ENCODE peak calls at places on chromosome 16, in five cellular contexts. R is astrocyte of the spinal cord, V is stomach, O is fibroblast of mammary gland, A is small intestine. G is an unnamed sample.
A peak's percentile ranks its signal among the peaks of the same experiment; 100 is the strongest.

GRCh38 chr16:88337538-88337937 is 45.2 kb upstream of the ZNF469 start:
- DNase-seq in O (no peak), A (no peak), R (no peak), V (no peak), G (peak; percentile 28)

GRCh38 chr16:30091474-30092372 is at the start of gene TBX6:
- DNase-seq in R (peak; percentile 86), A (peak; percentile 91), O (peak; percentile 84), V (peak; percentile 95), G (peak; percentile 94)

GRCh38 chr16:75058815-75059214 is 57.8 kb downstream of the LDHD start:
- DNase-seq in O (peak; percentile 29), A (peak; percentile 38), R (no peak), V (no peak), G (no peak)

GRCh38 chr16:11386791-11387546 is 41.7 kb downstream of the RMI2 start:
- DNase-seq in A (no peak), V (peak; percentile 57), R (peak; percentile 23), O (no peak), G (peak; percentile 24)

GRCh38 chr16:73389075-73389474 is 341.1 kb upstream of the ZFHX3 start:
- DNase-seq in R (no peak), O (no peak), A (no peak), V (no peak), G (no peak)

GRCh38 chr16:89170346-89171215 is 967 bp upstream of the CDH15 start:
- DNase-seq in O (no peak), V (peak; percentile 64), R (no peak), A (peak; percentile 54), G (peak; percentile 85)

GRCh38 chr16:35102780-35103403 is 1643.5 kb downstream of the TP53TG3F start:
- DNase-seq in A (no peak), R (no peak), V (no peak), O (no peak), G (no peak)

GRCh38 chr16:25009822-25010221 is 5.3 kb downstream of the ARHGAP17 start:
- DNase-seq in R (no peak), A (no peak), O (no peak), V (no peak), G (peak; percentile 38)

GRCh38 chr16:16120044-16120381 is 103.3 kb downstream of the ABCC6 start:
- DNase-seq in A (peak; percentile 83), O (no peak), R (no peak), V (peak; percentile 51), G (peak; percentile 38)

GRCh38 chr16:24635900-24636610 is 93.4 kb upstream of the TNRC6A start:
- DNase-seq in V (peak; percentile 66), R (peak; percentile 84), O (peak; percentile 97), A (peak; percentile 56), G (peak; percentile 56)

GRCh38 chr16:17370233-17371013 is 100.3 kb downstream of the XYLT1 start:
- DNase-seq in O (peak; percentile 82), V (no peak), A (no peak), R (peak; percentile 77), G (no peak)

GRCh38 chr16:27928542-27928941 is 135.0 kb downstream of the GSG1L start:
- DNase-seq in V (no peak), O (no peak), R (no peak), A (no peak), G (no peak)

GRCh38 chr16:49352923-49353322 is 20.7 kb upstream of the C16orf78 start:
- DNase-seq in A (no peak), R (no peak), O (peak; percentile 9), V (no peak), G (no peak)

GRCh38 chr16:65118866-65119265 is 3.0 kb downstream of the CDH11 start:
- DNase-seq in R (peak; percentile 28), V (no peak), A (no peak), O (no peak), G (no peak)

GRCh38 chr16:65121870-65122723 is at the start of gene CDH11:
- DNase-seq in R (peak; percentile 91), V (peak; percentile 25), O (peak; percentile 76), A (no peak), G (peak; percentile 58)

GRCh38 chr16:65120811-65121721 is 797 bp downstream of the CDH11 start:
- DNase-seq in O (no peak), R (peak; percentile 43), A (no peak), V (no peak), G (no peak)

GRCh38 chr16:65117701-65118448 is 4.0 kb downstream of the CDH11 start:
- DNase-seq in A (peak; percentile 48), V (peak; percentile 43), O (peak; percentile 87), R (peak; percentile 87), G (peak; percentile 69)

DNA sequence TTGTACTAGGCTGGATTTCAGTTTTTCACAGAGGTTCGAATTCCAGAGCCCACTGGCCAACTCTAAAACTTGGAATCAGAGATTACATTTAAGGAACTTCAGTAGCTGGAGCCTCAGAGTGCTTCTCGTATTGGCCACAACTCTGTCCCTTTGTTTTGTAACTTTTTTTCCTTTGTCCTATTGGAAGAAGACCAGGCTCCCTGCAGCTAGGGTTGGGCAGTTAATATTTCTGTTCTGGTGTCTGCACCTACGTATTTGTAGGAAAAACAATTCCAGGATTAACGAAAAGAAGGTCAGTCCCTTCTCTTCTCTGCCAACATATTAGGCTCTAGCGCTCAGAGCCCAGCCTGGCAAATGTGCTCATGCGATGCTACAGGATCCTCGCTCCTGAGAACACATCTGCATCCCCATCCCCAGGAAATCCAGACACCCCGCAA is 1.9 kb downstream of the CDH11 start:
- DNase-seq in R (peak; percentile 83), V (no peak), O (peak; percentile 62), A (no peak), G (no peak)
- H3K4me3 ChIP-seq in R (peak overlapping the region; percentile 98), V (peak overlapping the region; percentile 58), O (peak overlapping the region; percentile 81), A (no peak overlapping the region), G (no peak overlapping the region)

GRCh38 chr16:19517424-19518089 is 4.3 kb downstream of the GDE1 start:
- DNase-seq in V (no peak), O (peak; percentile 86), A (peak; percentile 67), R (peak; percentile 32), G (no peak)

GRCh38 chr16:19513377-19514053 is 8.4 kb downstream of the GDE1 start:
- DNase-seq in O (no peak), R (no peak), V (no peak), A (peak; percentile 92), G (no peak)

GRCh38 chr16:19512297-19512696 is 9.6 kb downstream of the GDE1 start:
- DNase-seq in A (no peak), V (no peak), R (no peak), O (no peak), G (no peak)

GRCh38 chr16:19518423-19518822 is 3.5 kb downstream of the GDE1 start:
- DNase-seq in A (no peak), O (no peak), R (no peak), V (no peak), G (no peak)

DNA sequence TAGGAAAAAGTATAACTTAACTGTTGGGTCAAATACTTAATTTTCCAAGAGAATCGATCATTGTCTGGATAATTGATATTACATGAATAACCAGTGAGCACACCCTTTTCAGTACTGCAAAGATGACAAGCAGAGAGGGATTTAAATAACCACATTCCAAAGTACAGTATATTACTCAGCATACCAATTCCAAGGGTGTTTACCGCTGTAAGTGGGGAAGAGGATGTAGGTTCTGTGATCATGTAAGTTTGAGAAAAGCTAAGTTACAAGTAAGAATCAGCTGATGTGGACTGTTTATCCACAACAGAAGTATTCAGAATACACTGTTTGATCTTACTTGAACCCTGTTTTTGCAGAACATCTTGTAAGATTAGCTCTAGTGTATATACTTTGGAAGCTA is 6.1 kb downstream of the GDE1 start:
- DNase-seq in R (no peak), O (no peak), A (peak; percentile 82), V (no peak), G (no peak)
- H3K4me3 ChIP-seq in R (no peak overlapping the region), O (no peak overlapping the region), A (no peak overlapping the region), V (no peak overlapping the region), G (no peak overlapping the region)

DNA sequence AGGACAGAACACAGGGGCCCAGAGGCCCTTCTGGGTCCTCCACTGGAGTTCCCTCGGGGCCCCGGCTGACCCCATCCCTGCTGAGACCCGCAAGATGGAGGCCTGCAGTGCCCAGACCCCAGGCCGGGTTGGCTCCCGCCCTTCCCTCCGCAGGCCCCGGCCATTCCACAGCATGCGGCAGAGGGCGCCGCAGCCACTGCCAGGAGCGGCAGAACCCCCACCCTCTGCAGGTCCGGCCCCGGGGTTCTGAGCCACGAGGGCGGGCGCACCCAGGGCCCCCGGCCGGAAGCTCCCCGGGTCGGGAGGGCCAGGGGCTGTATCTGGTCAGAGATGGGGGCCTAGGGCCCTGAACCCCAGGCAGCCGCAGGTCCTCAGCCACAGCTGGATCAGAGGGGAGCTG is 2.4 kb upstream of the PERCC1 start:
- DNase-seq in V (no peak), R (no peak), A (no peak), O (peak; percentile 26), G (peak; percentile 48)
- H3K4me3 ChIP-seq in V (no peak overlapping the region), R (no peak overlapping the region), A (no peak overlapping the region), O (no peak overlapping the region), G (no peak overlapping the region)

GRCh38 chr16:14303654-14304394 is 232.7 kb downstream of the MRTFB start:
- DNase-seq in R (no peak), V (no peak), O (no peak), A (no peak), G (no peak)
- H3K4me3 ChIP-seq in R (peak overlapping the region; percentile 79), V (peak overlapping the region; percentile 82), O (peak overlapping the region; percentile 84), A (no peak overlapping the region), G (no peak overlapping the region)

GRCh38 chr16:2088759-2089358 is 41.1 kb downstream of the TSC2 start:
- DNase-seq in V (no peak), R (no peak), A (no peak), O (no peak), G (no peak)

GRCh38 chr16:2088192-2088631 is 40.4 kb downstream of the TSC2 start:
- DNase-seq in V (no peak), O (no peak), R (no peak), A (no peak), G (no peak)

GRCh38 chr16:2090481-2090797 is 42.7 kb downstream of the TSC2 start:
- DNase-seq in V (peak; percentile 57), A (no peak), R (no peak), O (no peak), G (no peak)

GRCh38 chr16:2090819-2091721 is 43.3 kb downstream of the TSC2 start:
- DNase-seq in V (peak; percentile 94), A (peak; percentile 92), R (peak; percentile 46), O (peak; percentile 31), G (peak; percentile 92)

GRCh38 chr16:2089676-2090480 is 42.1 kb downstream of the TSC2 start:
- DNase-seq in A (no peak), V (no peak), O (no peak), R (no peak), G (peak; percentile 65)
- H3K4me3 ChIP-seq in A (no peak overlapping the region), V (peak overlapping the region; percentile 9), O (no peak overlapping the region), R (no peak overlapping the region), G (peak overlapping the region; percentile 17)

GRCh38 chr16:48110982-48111381 is 44.8 kb downstream of the ABCC12 start:
- DNase-seq in V (no peak), R (no peak), A (no peak), O (no peak), G (no peak)
- H3K4me3 ChIP-seq in V (no peak overlapping the region), R (no peak overlapping the region), A (no peak overlapping the region), O (no peak overlapping the region), G (no peak overlapping the region)

DNA sequence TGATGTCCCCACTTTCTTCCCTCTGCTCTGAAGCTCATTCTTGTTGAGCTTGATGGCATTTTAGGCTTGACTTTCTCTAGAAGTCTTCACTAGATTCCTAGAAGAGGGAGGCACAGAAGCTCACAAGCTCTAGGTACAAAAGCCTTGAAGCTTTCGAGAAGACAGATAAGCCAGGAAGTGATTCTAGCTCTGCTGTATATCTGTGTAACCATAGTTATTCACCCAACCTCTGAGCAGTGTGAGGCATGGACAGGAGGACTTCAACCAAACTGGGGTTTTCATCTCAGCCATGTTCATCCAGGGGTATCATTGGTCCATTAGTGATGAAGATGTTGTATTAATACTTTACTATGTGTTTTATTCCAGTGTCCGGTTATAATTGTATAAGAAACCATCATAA is 299.7 kb downstream of the CDH13 start:
- DNase-seq in V (no peak), R (no peak), A (no peak), O (no peak), G (no peak)
- H3K4me3 ChIP-seq in V (no peak overlapping the region), R (no peak overlapping the region), A (no peak overlapping the region), O (no peak overlapping the region), G (no peak overlapping the region)